ENCODE peak calls at places on chromosome 20, in five cellular contexts. O is left cardiac atrium; L is HTR-8/SVneo; E is CD4-positive, CD25-positive, alpha-beta regulatory T cell; X is stimulated activated naive CD8-positive, alpha-beta T cell treated with anti-CD3 and anti-CD28 coated beads, Interleukin-15, Interleukin-2, amounts not matched to agents 100 U/mL and 50 U/mL, for 24 hours. U is an unnamed sample.

GRCh38 chr20:36866681-36867485 is 9.1 kb upstream of the TLDC2 start:
- DNase-seq in O (no peak), L (no peak), E (no peak), X (no peak), U (peak; percentile 26)

GRCh38 chr20:49915380-49916145 is at the start of gene SPATA2:
- DNase-seq in O (peak; percentile 99), L (peak; percentile 100), E (peak; percentile 93), X (peak; percentile 95), U (peak; percentile 90)

GRCh38 chr20:48626938-48627736 is 200.7 kb downstream of the PREX1 start:
- DNase-seq in O (no peak), L (no peak), E (no peak), X (no peak), U (no peak)

GRCh38 chr20:18190466-18191233 is 53.0 kb downstream of the KAT14 start:
- DNase-seq in O (no peak), L (no peak), E (no peak), X (no peak), U (no peak)

GRCh38 chr20:34579191-34579661 is 20.7 kb downstream of the MAP1LC3A start:
- DNase-seq in O (peak; percentile 68), L (peak; percentile 84), E (no peak), X (no peak), U (peak; percentile 70)

GRCh38 chr20:20743511-20744169 is 31.2 kb upstream of the RALGAPA2 start:
- DNase-seq in O (peak; percentile 83), L (no peak), E (no peak), X (no peak), U (no peak)

GRCh38 chr20:39960522-39961420 is 728.3 kb downstream of the MAFB start:
- DNase-seq in O (no peak), L (no peak), E (no peak), X (no peak), U (no peak)

GRCh38 chr20:49916146-49917002 is 1.0 kb upstream of the SPATA2 start:
- DNase-seq in O (no peak), L (no peak), E (no peak), X (peak; percentile 29), U (peak; percentile 17)

GRCh38 chr20:43507150-43508080 is at the start of gene L3MBTL1:
- DNase-seq in O (peak; percentile 62), L (peak; percentile 97), E (no peak), X (peak; percentile 33), U (no peak)

GRCh38 chr20:50838322-50838625 is 43.4 kb downstream of the BCAS4 start:
- DNase-seq in O (no peak), L (no peak), E (no peak), X (no peak), U (no peak)

GRCh38 chr20:25584905-25585704 is at the start of gene NINL:
- DNase-seq in O (peak; percentile 68), L (peak; percentile 69), E (peak; percentile 9), X (peak; percentile 64), U (peak; percentile 50)

GRCh38 chr20:24917797-24918578 is 31.1 kb upstream of the CST7 start:
- DNase-seq in O (peak; percentile 74), L (peak; percentile 65), E (no peak), X (peak; percentile 60), U (peak; percentile 42)

GRCh38 chr20:12053348-12053747 is 135.7 kb downstream of the BTBD3 start:
- DNase-seq in O (no peak), L (peak; percentile 42), E (no peak), X (no peak), U (peak; percentile 85)

GRCh38 chr20:25191689-25192088 is 3.8 kb upstream of the ENTPD6 start:
- DNase-seq in O (no peak), L (no peak), E (no peak), X (no peak), U (no peak)

GRCh38 chr20:51584116-51584515 is 41.6 kb upstream of the NFATC2 start:
- DNase-seq in O (no peak), L (no peak), E (no peak), X (no peak), U (no peak)

U was measured in HCEC 1CT.